ENCODE peak calls at places on chromosome 6, in nine cellular contexts. A is sigmoid colon, W is A549, L is HepG2, P is Peyer's patch, N is uterus, H is right lobe of liver, R is heart left ventricle, U is esophagus muscularis mucosa. G is an unnamed sample.

GRCh38 chr6:28250747-28251146 is 1.3 kb downstream of the ZKSCAN4 start:
- DNase-seq in A (no peak), W (no peak), L (no peak), P (no peak), N (no peak), H (no peak), R (no peak), U (no peak), G (no peak)

GRCh38 chr6:90028995-90029635 is 134.8 kb downstream of the GJA10 start:
- DNase-seq in A (no peak), W (no peak), L (no peak), P (no peak), N (no peak), H (no peak), R (no peak), U (peak; percentile 62), G (no peak)

GRCh38 chr6:43838276-43839036 is 68.4 kb downstream of the VEGFA start:
- DNase-seq in A (peak; percentile 70), W (peak; percentile 43), L (peak; percentile 41), P (no peak), N (no peak), H (peak; percentile 61), R (peak; percentile 33), U (no peak), G (peak; percentile 30)

GRCh38 chr6:934686-935085 is 241.7 kb upstream of the EXOC2 start:
- DNase-seq in A (no peak), W (no peak), L (no peak), P (no peak), N (no peak), H (no peak), R (no peak), U (peak; percentile 53), G (no peak)

GRCh38 chr6:160912411-160912810 is 79.2 kb upstream of the MAP3K4 start:
- DNase-seq in A (no peak), W (no peak), L (no peak), P (no peak), N (no peak), H (no peak), R (no peak), U (no peak), G (no peak)

GRCh38 chr6:110341671-110342304 is 16.4 kb downstream of the METTL24 start:
- DNase-seq in A (no peak), W (peak; percentile 9), L (peak; percentile 55), P (no peak), N (no peak), H (no peak), R (no peak), U (no peak), G (peak; percentile 43)

GRCh38 chr6:45163952-45164766 is 164.0 kb upstream of the RUNX2 start:
- DNase-seq in A (no peak), W (no peak), L (no peak), P (no peak), N (no peak), H (no peak), R (no peak), U (no peak), G (no peak)

GRCh38 chr6:146357578-146358340 is 185.9 kb upstream of the RAB32 start:
- DNase-seq in A (no peak), W (peak; percentile 9), L (no peak), P (no peak), N (no peak), H (no peak), R (no peak), U (no peak), G (no peak)

GRCh38 chr6:110250838-110251237 is 70.6 kb downstream of the CDC40 start:
- DNase-seq in A (no peak), W (no peak), L (peak; percentile 19), P (no peak), N (no peak), H (no peak), R (no peak), U (no peak), G (no peak)

GRCh38 chr6:48068326-48069191 is 42.4 kb downstream of the PTCHD4 start:
- DNase-seq in A (no peak), W (peak; percentile 2), L (no peak), P (no peak), N (no peak), H (peak; percentile 14), R (no peak), U (no peak), G (no peak)

GRCh38 chr6:147166360-147166944 is 37.8 kb upstream of the STXBP5 start:
- DNase-seq in A (no peak), W (no peak), L (no peak), P (no peak), N (no peak), H (no peak), R (no peak), U (no peak), G (no peak)

GRCh38 chr6:114827135-114827534 is 484.3 kb upstream of the HS3ST5 start:
- DNase-seq in A (no peak), W (no peak), L (no peak), P (no peak), N (no peak), H (no peak), R (no peak), U (no peak), G (no peak)

GRCh38 chr6:114824409-114824808 is 481.6 kb upstream of the HS3ST5 start:
- DNase-seq in A (no peak), W (no peak), L (no peak), P (no peak), N (no peak), H (no peak), R (no peak), U (no peak), G (no peak)
- TF ChIP-seq CTCF in A (no peak), W (no peak), L (no peak), P (no peak), N (no peak), H (no peak), R (no peak), U (no peak), G (no peak)

GRCh38 chr6:33425668-33426577 is 6.1 kb downstream of the SYNGAP1 start:
- DNase-seq in A (peak; percentile 95), W (peak; percentile 83), L (peak; percentile 73), P (peak; percentile 90), N (peak; percentile 88), H (peak; percentile 89), R (peak; percentile 92), U (peak; percentile 96), G (peak; percentile 91)
- TF ChIP-seq POLR2A in A (peak; percentile 26), W (peak; percentile 33), L (peak; percentile 81), P (peak; percentile 34), N (no peak), H (peak; percentile 12), R (no peak), U (no peak), G (no peak)

DNA sequence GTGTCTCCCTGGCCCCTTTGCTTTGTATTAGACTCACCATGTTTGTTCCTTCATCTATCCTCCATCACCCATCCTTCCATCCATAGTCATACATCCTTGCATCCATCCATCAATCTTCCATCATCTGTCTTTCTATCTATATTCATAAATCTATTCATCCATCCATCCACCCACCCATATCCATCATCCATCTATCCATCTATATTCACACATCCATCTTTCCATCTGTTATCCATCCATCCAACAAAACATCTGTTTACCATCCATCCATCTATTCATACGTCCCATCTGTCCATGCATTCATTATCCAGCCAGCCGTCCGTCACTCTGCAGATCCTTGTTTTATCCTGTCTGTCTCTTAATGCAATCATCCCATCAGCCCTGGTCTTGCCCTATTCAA is 10.6 kb downstream of the DDR1 start:
- DNase-seq in A (no peak), W (no peak), L (no peak), P (no peak), N (no peak), H (no peak), R (no peak), U (no peak), G (no peak)
- H3K27ac ChIP-seq in A (no peak overlapping the region), W (no peak overlapping the region), L (no peak overlapping the region), P (no peak overlapping the region), N (no peak overlapping the region), H (no peak overlapping the region), R (no peak overlapping the region), U (no peak overlapping the region), G (no peak overlapping the region)

GRCh38 chr6:150600302-150601017 is 775 bp downstream of the PLEKHG1 start:
- DNase-seq in A (peak; percentile 84), W (peak; percentile 79), L (peak; percentile 50), P (peak; percentile 86), N (peak; percentile 63), H (peak; percentile 73), R (peak; percentile 66), U (no peak), G (peak; percentile 82)
- TF ChIP-seq CTCF in A (peak; percentile 53), W (no peak), L (peak; percentile 59), P (peak; percentile 70), N (peak; percentile 46), H (peak; percentile 60), R (peak; percentile 47), U (no peak), G (no peak)

GRCh38 chr6:56842602-56843475 is 112.1 kb upstream of the BEND6 start:
- DNase-seq in A (peak; percentile 67), W (no peak), L (no peak), P (no peak), N (peak; percentile 30), H (peak; percentile 25), R (peak; percentile 48), U (no peak), G (peak; percentile 18)
- TF ChIP-seq POLR2A in A (no peak), W (no peak), L (no peak), P (no peak), N (no peak), H (no peak), R (no peak), U (no peak), G (no peak)

GRCh38 chr6:149852881-149853280 is 11.3 kb downstream of the LRP11 start:
- DNase-seq in A (no peak), W (no peak), L (no peak), P (no peak), N (no peak), H (no peak), R (no peak), U (no peak), G (no peak)

GRCh38 chr6:149855040-149855654 is 9.0 kb downstream of the LRP11 start:
- DNase-seq in A (no peak), W (peak; percentile 45), L (peak; percentile 78), P (no peak), N (no peak), H (no peak), R (no peak), U (no peak), G (no peak)

GRCh38 chr6:149855741-149856140 is 8.4 kb downstream of the LRP11 start:
- DNase-seq in A (no peak), W (no peak), L (no peak), P (no peak), N (no peak), H (no peak), R (no peak), U (no peak), G (no peak)

GRCh38 chr6:149856256-149856994 is 7.7 kb downstream of the LRP11 start:
- DNase-seq in A (no peak), W (no peak), L (no peak), P (no peak), N (no peak), H (no peak), R (no peak), U (no peak), G (no peak)

GRCh38 chr6:149854532-149854931 is 9.6 kb downstream of the LRP11 start:
- DNase-seq in A (no peak), W (peak; percentile 28), L (no peak), P (no peak), N (no peak), H (no peak), R (no peak), U (no peak), G (no peak)
- H3K27ac ChIP-seq in A (no peak overlapping the region), W (peak overlapping the region; percentile 88), L (peak overlapping the region; percentile 44), P (no peak overlapping the region), N (no peak overlapping the region), H (no peak overlapping the region), R (no peak overlapping the region), U (no peak overlapping the region), G (no peak overlapping the region)

G was measured in testis.